ENCODE peak calls at places on chromosomes 2 and 18, in five cellular contexts. T, H, D, W and M are unnamed samples.

GRCh38 chr18:48393170-48393569 is 16.0 kb downstream of the ZBTB7C start:
- DNase-seq in T (no peak), H (no peak), D (no peak), W (no peak), M (no peak)

GRCh38 chr2:17573085-17573805 is 32.7 kb downstream of the VSNL1 start:
- DNase-seq in T (no peak), H (no peak), D (no peak), W (peak), M (no peak)

GRCh38 chr2:240390091-240391073 is 45.1 kb upstream of the GPC1 start:
- DNase-seq in T (peak), H (no peak), D (no peak), W (no peak), M (peak)

GRCh38 chr18:71020342-71021096 is 731.7 kb downstream of the SOCS6 start:
- DNase-seq in T (no peak), H (no peak), D (no peak), W (no peak), M (no peak)

GRCh38 chr2:180979935-180980184 is 545 bp upstream of the UBE2E3 start:
- DNase-seq in T (no peak), H (no peak), D (no peak), W (no peak), M (no peak)

GRCh38 chr2:203867561-203868200 is at the start of gene CTLA4:
- DNase-seq in T (no peak), H (no peak), D (no peak), W (no peak), M (no peak)

GRCh38 chr2:15811367-15811766 is 129.0 kb upstream of the MYCN start:
- DNase-seq in T (no peak), H (no peak), D (no peak), W (peak), M (no peak)

GRCh38 chr2:25655316-25655715 is 18.1 kb downstream of the DTNB start:
- DNase-seq in T (no peak), H (no peak), D (no peak), W (no peak), M (no peak)

GRCh38 chr2:120066708-120067547 is 54.1 kb downstream of the EPB41L5 start:
- DNase-seq in T (no peak), H (no peak), D (no peak), W (no peak), M (no peak)

GRCh38 chr2:42105330-42106256 is 57.8 kb downstream of the PKDCC start:
- DNase-seq in T (peak), H (peak), D (no peak), W (no peak), M (peak)

GRCh38 chr2:7744827-7745226 is 827.6 kb downstream of the RNF144A start:
- DNase-seq in T (no peak), H (peak), D (no peak), W (no peak), M (no peak)

GRCh38 chr2:29129586-29130281 is 14.5 kb downstream of the CLIP4 start:
- DNase-seq in T (no peak), H (no peak), D (no peak), W (no peak), M (no peak)

GRCh38 chr18:3179430-3180089 is 40.2 kb downstream of the MYOM1 start:
- DNase-seq in T (no peak), H (no peak), D (no peak), W (no peak), M (no peak)

GRCh38 chr18:70337139-70337972 is 48.5 kb downstream of the SOCS6 start:
- DNase-seq in T (peak), H (no peak), D (peak), W (peak), M (no peak)

GRCh38 chr18:57455576-57456129 is 20.5 kb downstream of the ONECUT2 start:
- DNase-seq in T (no peak), H (no peak), D (no peak), W (no peak), M (no peak)

GRCh38 chr2:172516299-172516698 is 39.6 kb upstream of the PDK1 start:
- DNase-seq in T (no peak), H (no peak), D (no peak), W (no peak), M (no peak)

GRCh38 chr2:236749346-236749745 is 179.7 kb downstream of the ACKR3 start:
- DNase-seq in T (no peak), H (no peak), D (no peak), W (no peak), M (no peak)

GRCh38 chr18:48238206-48238605 is 171.0 kb downstream of the ZBTB7C start:
- DNase-seq in T (no peak), H (no peak), D (no peak), W (peak), M (no peak)

GRCh38 chr2:193542762-193543161 is 1348.0 kb upstream of the TMEFF2 start:
- DNase-seq in T (no peak), H (no peak), D (no peak), W (no peak), M (no peak)

GRCh38 chr2:181352158-181352557 is 105.0 kb upstream of the ITGA4 start:
- DNase-seq in T (no peak), H (no peak), D (no peak), W (no peak), M (no peak)

GRCh38 chr2:2229898-2230817 is 100.9 kb downstream of the MYT1L start:
- DNase-seq in T (no peak), H (no peak), D (no peak), W (peak), M (no peak)

GRCh38 chr2:136244558-136244885 is 126.6 kb upstream of the CXCR4 start:
- DNase-seq in T (no peak), H (no peak), D (no peak), W (no peak), M (no peak)

GRCh38 chr2:127526940-127527804 is 883 bp upstream of the IWS1 start:
- DNase-seq in T (no peak), H (no peak), D (no peak), W (peak), M (no peak)

GRCh38 chr18:48265328-48265727 is 143.9 kb downstream of the ZBTB7C start:
- DNase-seq in T (no peak), H (no peak), D (no peak), W (no peak), M (no peak)

GRCh38 chr2:120855855-120856405 is 120.3 kb downstream of the GLI2 start:
- DNase-seq in T (no peak), H (no peak), D (no peak), W (no peak), M (no peak)

GRCh38 chr2:141341444-141341843 is 789.4 kb downstream of the LRP1B start:
- DNase-seq in T (no peak), H (no peak), D (no peak), W (no peak), M (no peak)

GRCh38 chr2:37615808-37616673 is 55.4 kb downstream of the CDC42EP3 start:
- DNase-seq in T (peak), H (peak), D (no peak), W (no peak), M (peak)

GRCh38 chr2:1448009-1448408 is 34.7 kb downstream of the TPO start:
- DNase-seq in T (no peak), H (no peak), D (no peak), W (no peak), M (no peak)

GRCh38 chr2:175877845-175878563 is 124.1 kb downstream of the LNPK start:
- DNase-seq in T (no peak), H (no peak), D (no peak), W (no peak), M (no peak)